ENCODE peak calls at places on chromosomes 3 and 15, in eight cellular contexts. Z is lower lobe of right lung, E is cardiac muscle cell, L is neural progenitor cell, T is heart right ventricle, S is ovary, H is OCI-LY7, R is aorta. Q is an unnamed sample.

GRCh38 chr15:62020576-62021160 is 39.6 kb downstream of the VPS13C start:
- DNase-seq in Z (no peak), R (no peak), L (no peak), H (no peak), S (no peak), E (no peak), T (no peak), Q (no peak)

GRCh38 chr15:92492556-92492955 is 98.9 kb downstream of the ST8SIA2 start:
- DNase-seq in L (no peak), T (no peak), S (no peak), H (no peak), Z (no peak), E (no peak), R (no peak), Q (no peak)

GRCh38 chr15:41354371-41354770 is 21.7 kb downstream of the NUSAP1 start:
- DNase-seq in E (no peak), S (no peak), T (no peak), Z (no peak), H (no peak), R (no peak), L (no peak), Q (no peak)

GRCh38 chr3:25508901-25509300 is 80.8 kb downstream of the RARB start:
- DNase-seq in R (no peak), E (no peak), S (no peak), T (no peak), H (no peak), L (no peak), Z (no peak), Q (no peak)

GRCh38 chr3:30180305-30181275 is 425.8 kb upstream of the TGFBR2 start:
- DNase-seq in E (no peak), R (no peak), Z (no peak), T (no peak), H (no peak), S (no peak), L (no peak), Q (no peak)

GRCh38 chr3:150733373-150733935 is 29.5 kb downstream of the SIAH2 start:
- DNase-seq in L (peak), H (no peak), E (no peak), S (no peak), Z (no peak), T (no peak), R (no peak), Q (no peak)

GRCh38 chr15:94206463-94207167 is 24.7 kb upstream of the MCTP2 start:
- DNase-seq in S (no peak), Z (no peak), T (no peak), E (no peak), R (no peak), L (no peak), H (no peak), Q (no peak)

GRCh38 chr15:96362759-96363678 is 32.5 kb downstream of the NR2F2 start:
- DNase-seq in L (peak), T (no peak), R (no peak), H (no peak), S (no peak), E (no peak), Z (no peak), Q (no peak)

GRCh38 chr3:54891540-54891897 is 36.3 kb downstream of the LRTM1 start:
- DNase-seq in E (peak), T (peak), H (no peak), S (peak), Z (peak), R (peak), L (peak), Q (no peak)

GRCh38 chr3:127739347-127740135 is 66.8 kb downstream of the ABTB1 start:
- DNase-seq in E (no peak), Z (no peak), R (no peak), T (no peak), L (no peak), S (no peak), H (no peak), Q (no peak)

GRCh38 chr3:45034612-45035252 is 8.6 kb downstream of the CLEC3B start:
- DNase-seq in L (no peak), E (no peak), S (peak), H (peak), R (peak), T (peak), Z (peak), Q (no peak)

GRCh38 chr15:42456539-42456938 is 34.4 kb downstream of the ZNF106 start:
- DNase-seq in E (no peak), L (no peak), Z (no peak), T (no peak), S (no peak), R (no peak), H (no peak), Q (no peak)

GRCh38 chr3:14224895-14225294 is 46.3 kb downstream of the LSM3 start:
- DNase-seq in R (no peak), S (no peak), H (no peak), T (no peak), E (no peak), L (no peak), Z (no peak), Q (no peak)

GRCh38 chr3:170080605-170081004 is 42.8 kb downstream of the GPR160 start:
- DNase-seq in T (no peak), L (no peak), R (no peak), E (no peak), H (no peak), Z (no peak), S (no peak), Q (no peak)
- H3K27ac ChIP-seq in T (no peak), L (no peak), R (no peak), E (no peak), H (no peak), Z (no peak), S (no peak), Q (no peak)

DNA sequence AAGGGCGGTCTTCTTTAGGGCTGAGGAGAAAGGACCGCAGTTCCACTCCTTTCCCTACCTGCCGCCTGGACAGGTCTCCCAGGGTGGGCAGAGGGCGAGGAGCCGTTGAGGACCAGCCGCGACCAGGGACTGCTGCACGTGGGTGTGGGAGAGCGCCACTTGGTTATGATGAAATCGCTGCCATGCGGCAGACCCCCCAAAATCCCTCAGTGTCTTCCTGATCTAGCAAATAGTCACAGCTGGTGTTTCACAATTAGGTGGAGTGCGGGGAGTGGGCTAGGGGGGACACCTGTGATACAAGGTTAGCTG is 1.5 kb downstream of the C3orf80 start:
- DNase-seq in L (no peak), T (no peak), Z (no peak), E (no peak), R (no peak), H (no peak), S (no peak), Q (no peak)
- H3K4me3 ChIP-seq in L (peak), T (peak), Z (peak), E (peak), R (no peak), H (no peak), S (no peak), Q (peak)

DNA sequence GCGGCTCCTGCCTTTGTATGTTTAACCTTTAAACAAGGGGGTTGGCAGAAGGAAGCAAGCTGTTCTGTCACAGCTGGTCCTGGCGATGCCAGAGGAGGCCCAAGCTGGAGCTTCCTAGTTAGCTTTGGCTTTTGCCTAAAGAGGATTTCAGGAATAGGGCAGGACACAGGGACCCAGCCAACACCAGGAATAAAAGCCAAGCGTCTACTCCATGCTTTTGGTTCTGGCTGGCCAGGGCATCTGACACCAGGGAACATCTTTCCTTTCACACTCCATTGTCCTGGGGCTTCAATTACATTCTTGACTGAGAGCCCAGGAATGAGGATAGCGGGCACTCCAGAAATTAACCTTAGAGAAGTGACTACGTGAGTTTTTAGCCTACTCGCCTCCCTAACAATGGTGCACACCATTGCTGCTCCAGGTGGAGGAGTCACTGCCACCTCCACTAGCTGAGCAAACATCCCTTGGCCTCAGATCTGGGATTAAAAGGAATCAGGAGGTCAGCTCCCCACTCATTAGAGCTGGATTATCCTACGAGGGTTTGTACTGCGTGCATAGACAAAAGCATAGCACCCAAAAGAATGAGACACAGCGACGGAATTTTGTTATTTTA is 38.2 kb downstream of the TPM1 start:
- DNase-seq in T (no peak), R (no peak), H (no peak), Z (no peak), L (no peak), S (no peak), E (no peak), Q (no peak)
- H3K27ac ChIP-seq in T (peak), R (no peak), H (no peak), Z (no peak), L (no peak), S (no peak), E (no peak), Q (no peak)

DNA sequence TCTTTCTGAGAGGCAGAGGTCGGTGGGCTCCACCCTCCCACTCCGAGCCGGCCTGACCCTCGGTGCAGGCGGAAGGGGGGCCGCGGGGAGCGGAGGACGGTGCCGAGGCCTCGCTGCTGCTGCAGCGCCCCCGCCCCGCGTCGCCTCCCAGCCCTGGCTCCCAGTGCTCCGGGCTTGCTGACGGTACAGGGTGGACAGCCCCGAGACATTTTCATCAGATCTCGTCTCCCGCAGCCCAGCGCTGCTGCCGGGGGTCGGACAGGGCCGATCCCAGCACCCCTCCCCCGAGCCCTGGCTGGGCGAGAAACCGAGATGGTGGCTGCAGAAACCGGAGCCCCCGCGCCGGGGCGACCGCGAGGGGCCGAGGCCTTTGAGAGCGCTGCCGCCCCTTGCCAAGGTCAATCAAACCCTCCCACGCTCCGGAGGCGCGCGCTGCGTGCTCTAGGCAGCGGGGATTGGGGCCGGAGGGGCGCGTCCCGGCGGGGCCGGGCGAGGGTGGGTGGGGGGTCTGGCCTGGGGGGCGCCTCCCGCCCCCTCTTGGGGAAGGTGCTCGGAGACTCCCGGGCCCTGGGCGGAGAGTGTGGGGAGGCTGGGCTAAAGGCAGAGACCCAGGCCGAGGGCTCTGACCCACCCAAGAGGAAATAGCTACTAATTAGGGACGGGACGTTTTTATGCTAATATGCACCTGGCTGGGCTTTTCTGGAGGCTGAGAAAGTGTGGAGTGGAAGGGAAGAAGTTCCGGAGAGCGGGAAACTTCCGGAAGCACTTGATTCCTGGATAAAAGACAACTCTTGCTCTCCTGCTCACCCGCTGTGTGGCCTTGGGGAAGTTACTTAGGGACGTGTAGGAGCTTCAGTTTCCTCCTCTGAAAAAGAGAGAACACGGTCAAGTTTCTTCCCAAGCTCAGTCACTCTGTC is 42.7 kb downstream of the EPHB3 start:
- DNase-seq in S (peak), H (no peak), T (no peak), R (no peak), L (peak), E (peak), Z (no peak), Q (no peak)
- H3K4me3 ChIP-seq in S (peak), H (no peak), T (peak), R (no peak), L (peak), E (peak), Z (peak), Q (no peak)

GRCh38 chr15:31822463-31822862 is 207.9 kb upstream of the CHRNA7 start:
- DNase-seq in E (no peak), S (no peak), T (no peak), Z (no peak), L (no peak), R (no peak), H (no peak), Q (no peak)
- H3K27ac ChIP-seq in E (no peak), S (no peak), T (no peak), Z (no peak), L (no peak), R (no peak), H (no peak), Q (no peak)

DNA sequence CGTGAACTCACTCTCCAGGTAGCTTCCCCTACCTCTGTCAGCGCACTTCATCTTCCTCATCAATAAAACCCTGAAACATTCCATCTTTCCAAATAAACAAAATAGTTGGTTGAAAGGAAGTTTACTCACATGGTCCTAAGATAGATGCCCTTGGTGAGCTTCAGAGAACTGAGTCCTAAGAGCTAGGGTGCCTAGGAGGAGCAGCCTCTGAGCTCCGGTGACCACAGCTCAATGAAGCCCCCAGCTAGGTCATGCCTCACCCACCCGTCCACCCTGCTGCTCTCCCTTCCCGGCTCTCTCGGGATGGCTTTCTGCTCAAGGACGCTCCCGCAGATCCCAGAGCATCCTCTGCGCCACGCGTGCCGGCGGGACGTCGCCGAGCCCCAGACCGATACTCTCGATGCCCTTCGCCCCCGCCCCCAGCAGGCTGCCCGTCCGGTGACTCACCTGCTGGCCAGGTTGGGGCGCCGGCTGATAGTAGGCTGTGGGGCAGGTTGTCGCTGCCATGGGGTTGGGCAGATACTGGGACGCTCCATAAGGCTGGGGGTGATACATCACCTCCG is 697 bp downstream of the VGLL3 start:
- DNase-seq in Z (peak), T (no peak), R (peak), E (no peak), L (no peak), H (no peak), S (peak), Q (no peak)
- H3K4me3 ChIP-seq in Z (peak), T (peak), R (peak), E (peak), L (peak), H (no peak), S (peak), Q (no peak)

Q was measured in naive thymus-derived CD4-positive, alpha-beta T cell.